ENCODE peak calls at places on chromosome 18, in four cellular contexts. P is HCT116, I is OCI-LY7, K is endodermal cell. S is an unnamed sample.

GRCh38 chr18:8538935-8539334 is 70.3 kb upstream of the RAB12 start:
- DNase-seq in K (no peak), I (peak; percentile 3), P (no peak), S (no peak)

GRCh38 chr18:5456577-5457466 is 87.0 kb downstream of the EPB41L3 start:
- DNase-seq in K (peak; percentile 81), I (peak; percentile 11), P (no peak), S (no peak)

GRCh38 chr18:2881490-2882195 is 34.8 kb downstream of the EMILIN2 start:
- DNase-seq in K (no peak), I (peak; percentile 60), P (no peak), S (peak; percentile 91)

GRCh38 chr18:3016584-3017292 is 3.8 kb upstream of the LPIN2 start:
- DNase-seq in P (no peak), K (peak; percentile 10), I (peak; percentile 66), S (no peak)

GRCh38 chr18:14970027-14970426 is 222.1 kb downstream of the ANKRD30B start:
- DNase-seq in P (no peak), K (no peak), I (no peak), S (peak; percentile 81)

GRCh38 chr18:35143615-35144596 is 96.9 kb upstream of the ZNF397 start:
- DNase-seq in I (peak; percentile 48), K (peak; percentile 83), P (peak; percentile 32), S (peak; percentile 31)

GRCh38 chr18:22466608-22467390 is 49.1 kb upstream of the CTAGE1 start:
- DNase-seq in K (no peak), I (no peak), P (peak; percentile 10), S (no peak)

GRCh38 chr18:61955644-61956043 is 62.8 kb upstream of the RNF152 start:
- DNase-seq in I (peak; percentile 35), K (no peak), P (no peak), S (peak; percentile 81)

GRCh38 chr18:25734336-25734735 is 356.1 kb downstream of the SS18 start:
- DNase-seq in I (no peak), P (no peak), K (peak; percentile 66), S (no peak)

GRCh38 chr18:7601249-7601620 is 34.1 kb downstream of the PTPRM start:
- DNase-seq in P (no peak), I (no peak), K (peak; percentile 76), S (no peak)

GRCh38 chr18:6327895-6328623 is 86.7 kb downstream of the L3MBTL4 start:
- DNase-seq in I (no peak), K (no peak), P (no peak), S (no peak)

GRCh38 chr18:37383036-37383788 is 182.4 kb downstream of the CELF4 start:
- DNase-seq in K (peak; percentile 74), P (peak; percentile 4), I (no peak), S (no peak)

GRCh38 chr18:66646622-66647021 is 42.7 kb upstream of the CDH19 start:
- DNase-seq in I (no peak), K (no peak), P (no peak), S (no peak)

GRCh38 chr18:23810396-23810795 is 121.1 kb downstream of the LAMA3 start:
- DNase-seq in P (no peak), I (peak; percentile 24), K (no peak), S (no peak)

GRCh38 chr18:54269924-54270844 is 867 bp downstream of the POLI start:
- DNase-seq in I (peak; percentile 56), K (peak; percentile 90), P (peak; percentile 68), S (no peak)

GRCh38 chr18:9221040-9221439 is 84.5 kb downstream of the ANKRD12 start:
- DNase-seq in I (no peak), K (no peak), P (no peak), S (no peak)

GRCh38 chr18:22680968-22681367 is 252.2 kb upstream of the RBBP8 start:
- DNase-seq in I (no peak), K (no peak), P (no peak), S (no peak)

GRCh38 chr18:62030091-62030985 is 137.5 kb upstream of the RNF152 start:
- DNase-seq in I (no peak), P (no peak), K (no peak), S (no peak)

GRCh38 chr18:25310045-25310444 is 41.9 kb downstream of the ZNF521 start:
- DNase-seq in K (no peak), P (peak; percentile 7), I (peak; percentile 38), S (no peak)

GRCh38 chr18:23871410-23871809 is 143.1 kb upstream of the TTC39C start:
- DNase-seq in I (peak; percentile 86), P (no peak), K (no peak), S (peak; percentile 77)

GRCh38 chr18:55479656-55480420 is 108.2 kb downstream of the TCF4 start:
- DNase-seq in K (no peak), I (no peak), P (no peak), S (no peak)

GRCh38 chr18:13137041-13137938 is 81.3 kb upstream of the LDLRAD4 start:
- DNase-seq in K (no peak), P (no peak), I (no peak), S (no peak)

GRCh38 chr18:22846088-22846683 is 86.9 kb upstream of the RBBP8 start:
- DNase-seq in I (peak; percentile 24), K (no peak), P (peak; percentile 21), S (no peak)

GRCh38 chr18:57029761-57030160 is 117.1 kb upstream of the BOD1L2 start:
- DNase-seq in I (no peak), P (no peak), K (peak; percentile 74), S (peak; percentile 72)

GRCh38 chr18:54806526-54806925 is 21.8 kb upstream of the RAB27B start:
- DNase-seq in I (no peak), K (no peak), P (no peak), S (no peak)

GRCh38 chr18:49874238-49874637 is 60.9 kb upstream of the ACAA2 start:
- DNase-seq in K (no peak), P (no peak), I (no peak), S (no peak)

GRCh38 chr18:49876536-49876935 is 63.2 kb upstream of the ACAA2 start:
- DNase-seq in I (no peak), K (no peak), P (no peak), S (no peak)

GRCh38 chr18:49875783-49876182 is 62.5 kb upstream of the ACAA2 start:
- DNase-seq in P (no peak), K (no peak), I (no peak), S (no peak)

GRCh38 chr18:49878015-49878414 is 64.7 kb upstream of the ACAA2 start:
- DNase-seq in P (no peak), K (no peak), I (no peak), S (no peak)

DNA sequence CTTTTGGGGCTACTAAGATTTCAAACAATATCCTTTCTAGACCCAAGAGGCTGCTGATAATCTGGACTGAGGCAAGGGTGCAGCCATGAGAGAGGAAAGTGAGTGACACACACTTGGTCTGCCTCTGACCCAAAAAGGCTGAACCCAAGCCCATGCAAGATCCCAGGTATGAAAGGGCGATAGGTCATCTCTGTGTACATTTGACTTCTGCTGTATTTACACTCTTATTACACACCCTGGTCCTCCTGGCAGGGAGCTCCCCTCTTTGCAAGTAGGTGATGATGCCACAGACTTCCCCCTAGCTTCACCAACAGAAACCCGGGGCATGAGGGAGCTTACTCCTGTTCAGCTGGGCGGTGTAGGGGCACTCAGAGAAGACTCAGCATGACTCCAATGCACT is 61.8 kb upstream of the ACAA2 start:
- DNase-seq in I (no peak), K (no peak), P (no peak), S (no peak)
- H3K36me3 ChIP-seq in I (no peaks in the 10 kb centered on the region), K (no peaks in the 10 kb centered on the region), P (no peaks in the 10 kb centered on the region), S (no peaks in the 10 kb centered on the region)

GRCh38 chr18:46079336-46079735 is 7.3 kb upstream of the PSTPIP2 start:
- DNase-seq in I (no peak), K (no peak), P (no peak), S (no peak)

GRCh38 chr18:46084431-46084830 is 12.4 kb upstream of the PSTPIP2 start:
- DNase-seq in P (no peak), I (no peak), K (no peak), S (no peak)
- H3K36me3 ChIP-seq in P (peaks cover 76% of the 10 kb centered on the region), I (peaks cover 93% of the 10 kb centered on the region), K (peaks cover 91% of the 10 kb centered on the region), S (peaks cover 87% of the 10 kb centered on the region)

DNA sequence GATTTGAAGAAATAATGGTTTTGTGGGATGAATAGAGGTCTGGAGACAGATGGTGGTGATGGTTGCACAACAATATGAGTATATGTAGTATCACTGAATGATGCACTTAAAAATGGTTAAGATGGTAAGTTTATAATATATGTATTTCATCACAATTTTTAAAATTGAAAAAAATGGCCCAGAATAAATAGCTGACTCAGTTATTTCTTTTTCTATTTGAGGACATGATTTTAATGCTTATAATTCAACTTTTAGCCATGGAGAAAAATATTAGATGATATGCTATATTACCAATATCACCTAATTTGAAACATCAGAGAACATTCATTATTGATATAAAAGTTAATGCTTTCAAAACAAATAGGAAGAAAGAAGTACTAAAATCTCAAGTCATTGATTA is 339.8 kb upstream of the LINC00305 start:
- DNase-seq in I (no peak), P (no peak), K (no peak), S (no peak)
- H3K36me3 ChIP-seq in I (no peaks in the 10 kb centered on the region), P (no peaks in the 10 kb centered on the region), K (no peaks in the 10 kb centered on the region), S (no peaks in the 10 kb centered on the region)

GRCh38 chr18:76377359-76377756 is 117.7 kb downstream of the ZNF516 start:
- DNase-seq in K (no peak), I (no peak), P (no peak), S (no peak)
- H3K36me3 ChIP-seq in K (peaks cover 5% of the 10 kb centered on the region), I (peaks cover 7% of the 10 kb centered on the region), P (no peaks in the 10 kb centered on the region), S (peaks cover 34% of the 10 kb centered on the region)

DNA sequence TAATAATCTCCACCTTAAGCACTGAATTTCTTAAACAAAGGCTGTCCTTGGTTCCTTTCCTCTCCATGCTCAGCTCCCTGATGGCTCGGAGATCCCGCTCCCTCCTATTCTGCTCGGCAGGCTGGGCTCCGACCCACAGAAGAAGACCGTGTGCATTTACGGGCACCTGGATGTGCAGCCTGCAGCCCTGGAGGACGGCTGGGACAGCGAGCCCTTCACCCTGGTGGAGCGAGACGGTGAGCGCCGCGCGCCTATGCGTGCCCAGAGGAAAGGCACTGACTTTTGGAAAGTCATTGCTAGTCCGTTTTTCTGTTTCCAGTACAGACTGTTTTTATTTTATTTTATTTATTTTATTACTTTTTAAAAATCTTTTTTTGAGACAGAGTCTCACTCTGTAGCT is 9.6 kb downstream of the CNDP2 start:
- DNase-seq in P (no peak), I (no peak), K (peak; percentile 39), S (no peak)
- H3K36me3 ChIP-seq in P (peaks cover 22% of the 10 kb centered on the region), I (peaks cover 56% of the 10 kb centered on the region), K (peaks cover 77% of the 10 kb centered on the region), S (peaks cover 99% of the 10 kb centered on the region)

GRCh38 chr18:79451237-79452125 is 55.8 kb downstream of the NFATC1 start:
- DNase-seq in I (no peak), P (no peak), K (no peak), S (no peak)

GRCh38 chr18:79448621-79449020 is 52.9 kb downstream of the NFATC1 start:
- DNase-seq in P (no peak), K (no peak), I (no peak), S (no peak)

GRCh38 chr18:79450289-79450920 is 54.7 kb downstream of the NFATC1 start:
- DNase-seq in P (no peak), I (no peak), K (no peak), S (no peak)

GRCh38 chr18:79447703-79448367 is 52.1 kb downstream of the NFATC1 start:
- DNase-seq in I (no peak), P (no peak), K (no peak), S (no peak)

GRCh38 chr18:79449551-79450288 is 54.0 kb downstream of the NFATC1 start:
- DNase-seq in I (no peak), K (no peak), P (no peak), S (no peak)
- H3K36me3 ChIP-seq in I (peaks cover 30% of the 10 kb centered on the region), K (peaks cover 37% of the 10 kb centered on the region), P (no peaks in the 10 kb centered on the region), S (peaks cover 21% of the 10 kb centered on the region)

S was measured in esophagus muscularis mucosa.